ENCODE peak calls at places on chromosome 6, in five cellular contexts. N is adrenal gland, C is ELR, U is AG08395, A is substantia nigra. D is an unnamed sample.

GRCh38 chr6:89221971-89222887 is 5.1 kb upstream of the GABRR1 start:
- DNase-seq in N (no peak), C (no peak), U (no peak), A (no peak), D (no peak)

GRCh38 chr6:135871878-135872277 is 20.4 kb downstream of the PDE7B start:
- DNase-seq in N (no peak), C (peak), U (peak), A (no peak), D (no peak)

GRCh38 chr6:167996424-167997199 is 859 bp upstream of the KIF25 start:
- DNase-seq in N (no peak), C (no peak), U (no peak), A (peak), D (no peak)

GRCh38 chr6:91434135-91434534 is 847.3 kb upstream of the MAP3K7 start:
- DNase-seq in N (no peak), C (no peak), U (no peak), A (no peak), D (no peak)

GRCh38 chr6:1524040-1524480 is 85.7 kb upstream of the FOXC1 start:
- DNase-seq in N (peak), C (peak), U (peak), A (peak), D (peak)

GRCh38 chr6:129073651-129074419 is 190.9 kb downstream of the LAMA2 start:
- DNase-seq in N (no peak), C (no peak), U (peak), A (no peak), D (no peak)

GRCh38 chr6:12577124-12577845 is 139.3 kb upstream of the PHACTR1 start:
- DNase-seq in N (no peak), C (peak), U (no peak), A (no peak), D (no peak)

GRCh38 chr6:111423960-111424846 is 58.8 kb downstream of the REV3L start:
- DNase-seq in N (peak), C (peak), U (peak), A (peak), D (peak)

GRCh38 chr6:3140201-3140600 is 17.1 kb downstream of the TUBB2A start:
- DNase-seq in N (no peak), C (no peak), U (no peak), A (no peak), D (no peak)

GRCh38 chr6:38078671-38079070 is 259.1 kb downstream of the ZFAND3 start:
- DNase-seq in N (no peak), C (peak), U (no peak), A (no peak), D (no peak)

GRCh38 chr6:46042355-46042999 is 26.8 kb upstream of the CLIC5 start:
- DNase-seq in N (no peak), C (peak), U (peak), A (no peak), D (peak)

GRCh38 chr6:150720774-150721233 is 121.1 kb downstream of the PLEKHG1 start:
- DNase-seq in N (no peak), C (no peak), U (no peak), A (no peak), D (peak)

GRCh38 chr6:97524846-97525245 is 241.8 kb upstream of the MMS22L start:
- DNase-seq in N (no peak), C (peak), U (no peak), A (peak), D (peak)